ENCODE peak calls at places on chromosomes 12 and 14, in seven cellular contexts. L is A549; U is stimulated activated CD4-positive, alpha-beta T cell treated with anti-CD3 and anti-CD28 coated beads, Interleukin-12 subunit alpha, Interleukin-12 subunit beta, amount 100 ng/mL, for 4 hours; B is NCI-H1092; X is OCI-M1; I is GM12878; K is AG20443. A is an unnamed sample.

GRCh38 chr12:51949342-51950030 is 2.0 kb upstream of the ACVR1B start:
- DNase-seq in L (no peak), U (no peak), B (no peak), X (no peak), I (no peak), K (peak; percentile 33), A (no peak)

GRCh38 chr14:84465890-84466289 is 1064.1 kb upstream of the FLRT2 start:
- DNase-seq in L (no peak), U (no peak), B (no peak), X (no peak), I (no peak), K (no peak), A (no peak)

GRCh38 chr12:88552672-88553079 is 27.6 kb downstream of the KITLG start:
- DNase-seq in L (peak; percentile 77), U (no peak), B (no peak), X (no peak), I (no peak), K (peak; percentile 34), A (no peak)

GRCh38 chr12:125314051-125314882 is 249.0 kb downstream of the AACS start:
- DNase-seq in L (no peak), U (no peak), B (no peak), X (no peak), I (no peak), K (no peak), A (no peak)

GRCh38 chr14:36655963-36656768 is 5.5 kb upstream of the PAX9 start:
- DNase-seq in L (peak; percentile 77), U (no peak), B (peak; percentile 42), X (peak; percentile 25), I (no peak), K (peak; percentile 39), A (no peak)

GRCh38 chr12:104632724-104633181 is 176.0 kb downstream of the CHST11 start:
- DNase-seq in L (no peak), U (no peak), B (no peak), X (no peak), I (no peak), K (peak; percentile 72), A (no peak)

GRCh38 chr12:58877243-58877743 is 43.0 kb downstream of the LRIG3 start:
- DNase-seq in L (peak; percentile 74), U (no peak), B (peak; percentile 25), X (no peak), I (no peak), K (peak; percentile 59), A (no peak)

GRCh38 chr14:21039585-21040369 is 2.4 kb upstream of the RNASE7 start:
- DNase-seq in L (peak; percentile 63), U (no peak), B (peak; percentile 28), X (peak; percentile 74), I (no peak), K (peak; percentile 78), A (peak; percentile 8)

GRCh38 chr12:122523846-122524718 is 2.7 kb downstream of the RSRC2 start:
- DNase-seq in L (no peak), U (no peak), B (no peak), X (peak; percentile 14), I (no peak), K (no peak), A (no peak)

GRCh38 chr12:109951751-109952150 is 44.4 kb downstream of the GIT2 start:
- DNase-seq in L (no peak), U (no peak), B (no peak), X (no peak), I (no peak), K (peak; percentile 38), A (no peak)

GRCh38 chr12:130049666-130050065 is 112.6 kb upstream of the FZD10 start:
- DNase-seq in L (peak; percentile 18), U (no peak), B (no peak), X (peak; percentile 3), I (no peak), K (no peak), A (no peak)

A was measured in GM12864.